ENCODE peak calls at places on chromosome 17, in five cellular contexts. R is T-helper 1 cell; J is activated T-cell treated with anti-CD3 and anti-CD28 coated beads, Interleukin-2, amount 50 U/mL, for 24 hours; Y is KBM-7; U is Right ventricle myocardium superior. E is an unnamed sample.
A peak's percentile ranks its signal among the peaks of the same experiment; 100 is the strongest.

GRCh38 chr17:48113201-48113676 is 5.7 kb downstream of the SNX11 start:
- DNase-seq in R (no peak), U (peak; percentile 62), Y (no peak), J (peak; percentile 45), E (no peak)

GRCh38 chr17:46935658-46936266 is 12.8 kb downstream of the GOSR2 start:
- DNase-seq in R (no peak), Y (no peak), U (no peak), J (no peak), E (no peak)

GRCh38 chr17:1412185-1413110 is 12.4 kb upstream of the YWHAE start:
- DNase-seq in J (no peak), R (no peak), U (no peak), Y (no peak), E (no peak)

GRCh38 chr17:28334176-28334575 is 1.1 kb downstream of the IFT20 start:
- DNase-seq in J (no peak), U (no peak), Y (peak; percentile 41), R (no peak), E (no peak)

GRCh38 chr17:75074532-75074931 is 13.2 kb upstream of the SLC16A5 start:
- DNase-seq in J (no peak), U (no peak), Y (no peak), R (no peak), E (no peak)

GRCh38 chr17:162689-163088 is 18.8 kb downstream of the DOC2B start:
- DNase-seq in J (no peak), Y (no peak), R (no peak), U (no peak), E (no peak)

GRCh38 chr17:19335951-19336631 is 26.4 kb downstream of the B9D1 start:
- DNase-seq in R (no peak), Y (no peak), U (no peak), J (no peak), E (no peak)

GRCh38 chr17:21382560-21383495 is 6.7 kb downstream of the KCNJ12 start:
- DNase-seq in Y (no peak), J (no peak), U (no peak), R (no peak), E (no peak)

GRCh38 chr17:57356722-57357391 is 100.5 kb downstream of the MSI2 start:
- DNase-seq in Y (no peak), J (peak; percentile 29), R (no peak), U (no peak), E (no peak)

GRCh38 chr17:42392664-42393415 is 4.6 kb upstream of the STAT3 start:
- DNase-seq in J (no peak), U (no peak), R (no peak), Y (no peak), E (no peak)

GRCh38 chr17:76446449-76447231 is 6.3 kb downstream of the UBE2O start:
- DNase-seq in U (no peak), J (no peak), Y (no peak), R (no peak), E (no peak)

GRCh38 chr17:39867891-39868553 is at the start of gene ZPBP2:
- DNase-seq in R (peak; percentile 53), J (peak; percentile 75), U (no peak), Y (no peak), E (no peak)

GRCh38 chr17:34578656-34579016 is 746 bp upstream of the TMEM132E start:
- DNase-seq in U (no peak), R (no peak), Y (no peak), J (no peak), E (peak; percentile 30)

GRCh38 chr17:82720204-82720603 is 3.7 kb downstream of the FN3KRP start:
- DNase-seq in U (no peak), Y (no peak), J (no peak), R (no peak), E (no peak)

GRCh38 chr17:28364665-28365363 is at the start of gene SEBOX:
- DNase-seq in U (no peak), R (no peak), J (no peak), Y (no peak), E (no peak)

GRCh38 chr17:28655160-28655559 is 6.5 kb downstream of the SDF2 start:
- DNase-seq in R (no peak), J (no peak), Y (no peak), U (no peak), E (no peak)

GRCh38 chr17:5832886-5833285 is 237.3 kb upstream of the WSCD1 start:
- DNase-seq in J (no peak), Y (no peak), R (no peak), U (no peak), E (no peak)

GRCh38 chr17:21296097-21297025 is 11.8 kb downstream of the MAP2K3 start:
- DNase-seq in U (peak; percentile 77), Y (no peak), R (no peak), J (no peak), E (no peak)

GRCh38 chr17:63140255-63140654 is 174.2 kb downstream of the TANC2 start:
- DNase-seq in R (no peak), Y (peak; percentile 72), J (no peak), U (no peak), E (no peak)

GRCh38 chr17:34822007-34822737 is 139.1 kb downstream of the CCT6B start:
- DNase-seq in Y (no peak), U (no peak), R (no peak), J (no peak), E (no peak)

GRCh38 chr17:69523252-69523861 is 108.9 kb downstream of the MAP2K6 start:
- DNase-seq in R (no peak), J (no peak), Y (peak; percentile 65), U (no peak), E (no peak)

GRCh38 chr17:7438050-7438614 is 1.2 kb upstream of the FGF11 start:
- DNase-seq in R (no peak), Y (peak; percentile 68), U (peak; percentile 89), J (peak; percentile 76), E (peak; percentile 73)

GRCh38 chr17:6047966-6048365 is 22.2 kb upstream of the WSCD1 start:
- DNase-seq in Y (no peak), U (no peak), R (no peak), J (no peak), E (no peak)

GRCh38 chr17:7446669-7447068 is 1.8 kb downstream of the CHRNB1 start:
- DNase-seq in R (no peak), U (no peak), J (no peak), Y (no peak), E (no peak)

GRCh38 chr17:11144358-11145233 is 96.4 kb upstream of the SHISA6 start:
- DNase-seq in U (no peak), Y (peak; percentile 27), R (no peak), J (no peak), E (no peak)

GRCh38 chr17:75647061-75647460 is 13.8 kb downstream of the SMIM5 start:
- DNase-seq in U (no peak), J (no peak), Y (no peak), R (no peak), E (no peak)

GRCh38 chr17:16215965-16216316 is 607 bp upstream of the NCOR1 start:
- DNase-seq in J (no peak), Y (peak; percentile 89), U (peak; percentile 65), R (no peak), E (no peak)

GRCh38 chr17:17506893-17507464 is 10.8 kb upstream of the RASD1 start:
- DNase-seq in Y (no peak), J (no peak), R (no peak), U (peak; percentile 82), E (peak; percentile 50)

GRCh38 chr17:28744104-28744801 is 442 bp downstream of the TRAF4 start:
- DNase-seq in Y (peak; percentile 52), J (peak; percentile 86), R (peak; percentile 48), U (peak; percentile 56), E (no peak)

GRCh38 chr17:64159051-64159590 is 29.2 kb upstream of the ERN1 start:
- DNase-seq in U (no peak), Y (peak; percentile 33), R (no peak), J (peak; percentile 2), E (peak; percentile 54)

GRCh38 chr17:76968707-76969597 is 100.7 kb downstream of the MGAT5B start:
- DNase-seq in R (no peak), Y (peak; percentile 35), U (no peak), J (peak; percentile 53), E (no peak)

GRCh38 chr17:7323731-7324437 is 5.3 kb downstream of the NEURL4 start:
- DNase-seq in R (no peak), U (peak; percentile 72), J (peak; percentile 79), Y (peak; percentile 58), E (no peak)